ENCODE peak calls at places on chromosomes 13 and 19, in five cellular contexts. E is B cell, Z is body of pancreas, K is AG10803, C is kidney epithelial cell. F is an unnamed sample.

GRCh38 chr19:53772943-53773342 is 51.2 kb downstream of the NLRP12 start:
- DNase-seq in E (peak; percentile 54), Z (peak; percentile 61), K (peak; percentile 58), C (no peak), F (peak; percentile 36)

GRCh38 chr19:13765395-13766094 is 1.2 kb downstream of the MRI1 start:
- DNase-seq in E (no peak), Z (no peak), K (no peak), C (no peak), F (no peak)

GRCh38 chr19:5001547-5002131 is 32.7 kb downstream of the KDM4B start:
- DNase-seq in E (peak; percentile 64), Z (no peak), K (peak; percentile 88), C (no peak), F (peak; percentile 66)

GRCh38 chr13:23450340-23451046 is 17.0 kb upstream of the SACS start:
- DNase-seq in E (no peak), Z (no peak), K (no peak), C (no peak), F (no peak)

GRCh38 chr13:111123649-111124048 is 8.5 kb downstream of the ARHGEF7 start:
- DNase-seq in E (no peak), Z (no peak), K (no peak), C (no peak), F (no peak)

GRCh38 chr13:44713793-44714469 is 137.8 kb upstream of the TSC22D1 start:
- DNase-seq in E (no peak), Z (peak; percentile 34), K (peak; percentile 95), C (peak; percentile 89), F (no peak)

GRCh38 chr13:26220575-26220974 is 1.5 kb downstream of the RNF6 start:
- DNase-seq in E (no peak), Z (no peak), K (peak; percentile 27), C (peak; percentile 28), F (no peak)

GRCh38 chr19:7294571-7295212 is 478 bp upstream of the INSR start:
- DNase-seq in E (peak; percentile 48), Z (peak; percentile 88), K (peak; percentile 60), C (no peak), F (peak; percentile 81)

GRCh38 chr19:28176193-28176592 is 1036.8 kb downstream of the UQCRFS1 start:
- DNase-seq in E (no peak), Z (no peak), K (no peak), C (no peak), F (no peak)

GRCh38 chr19:7681336-7682174 is 922 bp downstream of the TRAPPC5 start:
- DNase-seq in E (peak; percentile 96), Z (peak; percentile 88), K (peak; percentile 71), C (peak; percentile 31), F (peak; percentile 88)

GRCh38 chr19:10292206-10292788 is 2.5 kb downstream of the ICAM5 start:
- DNase-seq in E (peak; percentile 72), Z (peak; percentile 80), K (peak; percentile 70), C (no peak), F (peak; percentile 93)

GRCh38 chr13:78598382-78598781 is 5.0 kb downstream of the POU4F1 start:
- DNase-seq in E (no peak), Z (no peak), K (no peak), C (no peak), F (no peak)

GRCh38 chr13:78599911-78600310 is 3.4 kb downstream of the POU4F1 start:
- DNase-seq in E (no peak), Z (no peak), K (no peak), C (no peak), F (no peak)

GRCh38 chr13:78600317-78600899 is 2.9 kb downstream of the POU4F1 start:
- DNase-seq in E (no peak), Z (no peak), K (no peak), C (no peak), F (no peak)

GRCh38 chr13:78596701-78597550 is 6.4 kb downstream of the POU4F1 start:
- DNase-seq in E (peak; percentile 38), Z (no peak), K (no peak), C (no peak), F (no peak)

DNA sequence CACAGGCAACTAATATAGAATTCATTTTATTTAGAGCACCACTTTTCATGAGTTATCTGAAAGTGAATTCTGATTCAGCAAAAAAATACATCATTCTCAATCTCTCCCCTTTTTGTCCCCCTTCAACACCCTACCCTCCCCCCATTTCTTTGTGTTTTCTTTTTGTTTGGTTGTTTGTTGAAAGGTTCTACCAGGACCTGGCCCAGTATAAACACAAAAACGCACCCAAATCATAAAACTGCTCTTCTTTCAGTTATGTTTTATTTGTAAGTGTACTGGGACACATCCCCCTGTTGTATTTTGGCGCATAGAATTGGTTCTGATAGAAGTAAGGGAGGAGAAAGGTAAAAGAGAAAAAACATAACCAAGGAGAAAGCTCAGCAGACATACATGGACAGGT is 4.4 kb downstream of the POU4F1 start:
- DNase-seq in E (no peak), Z (no peak), K (no peak), C (no peak), F (no peak)
- TF ChIP-seq CTCF in E (no peak), Z (no peak), K (no peak), C (no peak), F (no peak)

GRCh38 chr13:94549241-94550029 is 46.5 kb downstream of the TGDS start:
- DNase-seq in E (peak; percentile 93), Z (peak; percentile 93), K (peak; percentile 98), C (peak; percentile 77), F (peak; percentile 92)
- TF ChIP-seq CTCF in E (peak; percentile 10), Z (peak; percentile 14), K (peak; percentile 0), C (peak; percentile 1), F (no peak)

GRCh38 chr13:40992678-40993077 is 26.4 kb downstream of the ELF1 start:
- DNase-seq in E (no peak), Z (no peak), K (no peak), C (no peak), F (no peak)
- TF ChIP-seq CTCF in E (peak; percentile 16), Z (no peak), K (no peak), C (no peak), F (peak; percentile 17)

DNA sequence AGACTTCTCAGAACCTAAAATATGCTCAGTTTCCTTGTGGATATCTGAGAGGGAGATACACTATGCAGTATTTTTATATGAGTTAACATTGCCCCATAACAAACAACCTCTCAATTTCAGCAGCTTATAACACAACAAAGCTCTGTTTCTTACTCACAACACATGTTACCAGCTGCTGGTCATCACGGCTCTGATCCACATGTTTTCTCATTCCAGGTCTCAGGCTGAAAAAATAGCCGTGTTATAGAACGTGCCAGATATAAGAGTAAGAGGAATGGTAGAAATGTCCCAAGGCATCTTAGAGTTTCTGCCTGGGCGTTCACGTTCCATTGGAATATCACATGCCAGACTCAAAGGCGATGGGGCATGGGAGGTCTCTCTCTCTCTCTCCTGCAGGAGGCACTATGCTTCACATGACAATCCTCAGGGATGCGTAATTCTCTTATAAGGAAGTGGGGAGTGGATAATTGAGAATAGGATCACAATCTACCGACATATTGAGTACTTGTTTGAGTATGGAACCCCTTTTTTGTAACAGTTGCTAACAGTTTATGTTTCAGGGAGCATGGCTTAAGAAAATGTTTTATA is 246.6 kb downstream of the NHLRC3 start:
- DNase-seq in E (no peak), Z (no peak), K (no peak), C (no peak), F (no peak)
- TF ChIP-seq CTCF in E (no peak), Z (no peak), K (no peak), C (no peak), F (no peak)

DNA sequence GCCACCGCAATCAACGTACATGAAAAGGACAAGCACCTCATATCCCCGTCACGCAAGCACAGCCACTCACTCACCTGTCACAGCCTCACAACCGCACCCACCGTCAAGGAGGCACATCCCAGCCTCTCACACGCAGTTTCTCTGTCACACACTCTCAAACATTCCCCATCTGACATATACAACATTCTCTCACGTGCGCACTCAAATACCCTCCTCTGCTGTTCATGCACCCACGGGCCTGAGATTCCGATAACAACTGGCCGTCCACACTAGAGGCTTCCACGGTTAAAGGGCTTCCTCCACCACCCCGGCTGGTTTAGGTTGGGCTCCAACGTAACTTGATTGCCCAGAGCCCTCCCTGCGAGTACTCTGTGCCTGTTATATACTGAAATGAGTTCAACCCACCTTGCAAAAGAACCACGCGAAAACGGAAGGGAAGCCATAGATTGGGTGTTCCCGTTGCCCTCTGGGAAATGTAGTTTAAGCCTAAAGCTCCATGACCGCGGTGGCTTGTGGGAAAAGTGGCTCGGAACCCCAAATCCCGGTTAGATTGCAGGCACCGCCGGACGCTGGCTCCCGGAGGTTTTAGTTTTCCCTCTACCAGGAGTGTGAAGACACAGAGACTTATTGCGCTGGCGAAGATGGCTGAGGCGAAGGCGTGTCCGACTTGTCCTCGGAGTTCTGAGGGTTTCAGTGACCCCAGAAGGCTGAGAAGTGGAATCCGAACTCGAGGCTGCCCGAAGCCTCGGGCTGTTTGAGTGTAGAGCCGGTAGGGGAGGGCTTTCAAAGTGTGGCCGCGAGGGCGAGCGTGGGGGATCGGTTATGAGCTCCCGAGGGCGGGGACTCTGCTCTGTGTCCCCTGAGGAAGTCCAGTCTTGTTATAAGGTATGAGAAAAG is at the start of gene ZNF573:
- DNase-seq in E (peak; percentile 79), Z (peak; percentile 89), K (peak; percentile 84), C (peak; percentile 70), F (peak; percentile 87)
- TF ChIP-seq CTCF in E (peak; percentile 18), Z (peak; percentile 8), K (peak; percentile 32), C (peak; percentile 26), F (no peak)

GRCh38 chr13:29294869-29295268 is 300.6 kb downstream of the SLC7A1 start:
- DNase-seq in E (no peak), Z (no peak), K (no peak), C (no peak), F (no peak)

DNA sequence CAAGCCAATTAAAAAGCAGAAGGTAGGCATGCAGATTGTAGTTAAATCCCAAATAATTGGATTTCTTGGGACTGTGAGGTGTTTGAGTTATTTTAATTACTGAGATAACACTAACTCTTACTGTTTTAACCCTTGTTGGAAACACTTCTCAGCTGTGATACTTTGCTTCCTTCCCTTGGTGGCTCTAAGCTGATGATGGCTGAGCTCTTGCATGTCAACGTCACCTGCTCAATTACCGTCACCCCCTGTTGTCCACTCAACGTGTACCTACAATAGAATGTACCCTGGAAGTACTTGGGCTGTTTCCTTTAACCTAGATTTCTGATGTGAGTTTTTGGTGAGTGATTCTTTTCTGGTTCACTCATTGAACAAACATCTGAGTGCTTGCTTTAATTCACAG is 303.4 kb downstream of the SLC7A1 start:
- DNase-seq in E (no peak), Z (no peak), K (no peak), C (no peak), F (no peak)
- TF ChIP-seq CTCF in E (no peak), Z (no peak), K (no peak), C (no peak), F (no peak)

GRCh38 chr13:113742000-113742441 is 17.0 kb upstream of the TMEM255B start:
- DNase-seq in E (peak; percentile 59), Z (peak; percentile 60), K (peak; percentile 46), C (peak; percentile 37), F (no peak)
- TF ChIP-seq CTCF in E (no peak), Z (no peak), K (no peak), C (peak; percentile 48), F (no peak)

DNA sequence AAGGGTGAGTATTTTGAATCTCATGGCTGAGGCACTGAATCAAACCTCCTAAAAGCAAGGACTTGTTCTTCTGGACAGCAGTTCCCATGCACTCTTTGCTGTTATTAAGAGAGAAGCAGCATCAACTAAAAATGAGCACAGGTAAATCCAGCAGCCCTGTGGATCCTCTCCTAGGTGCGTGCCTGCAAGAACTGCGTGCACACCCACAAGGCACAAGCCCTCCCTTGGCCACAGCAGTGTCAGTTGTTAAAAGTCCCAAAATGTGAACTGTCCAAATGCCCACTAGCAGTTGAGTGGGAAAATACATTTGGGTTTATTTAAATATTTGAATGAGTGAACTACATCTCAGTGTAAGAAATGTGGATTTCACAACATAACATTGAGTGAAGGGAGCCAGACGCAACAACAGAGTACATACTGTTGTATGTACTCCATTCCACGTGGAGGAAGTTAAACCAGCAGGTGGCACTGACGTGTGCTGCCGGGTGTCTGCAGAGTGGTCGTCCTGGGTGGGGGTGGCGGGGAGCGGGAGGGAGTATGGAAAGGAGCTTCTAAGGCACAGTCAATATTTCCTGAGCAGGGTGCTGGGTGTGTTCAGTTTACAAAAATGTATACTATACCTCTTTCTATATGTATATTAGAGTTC is 266.4 kb downstream of the NALCN start:
- DNase-seq in E (no peak), Z (no peak), K (peak; percentile 77), C (no peak), F (no peak)
- TF ChIP-seq CTCF in E (no peak), Z (no peak), K (peak; percentile 53), C (peak; percentile 51), F (no peak)

F was measured in GM13976.